ENCODE peak calls at places on chromosome 13, in six cellular contexts. U is iPS-NIHi11, S is GM10248, C is PC-9, D is HT-29, G is AG08396. R is an unnamed sample.

GRCh38 chr13:24038405-24038804 is 122.1 kb upstream of the SPATA13 start:
- DNase-seq in D (no peak), C (peak; percentile 29), S (no peak), G (peak; percentile 29), U (no peak), R (no peak)

GRCh38 chr13:21338651-21339278 is 120.3 kb downstream of the ZDHHC20 start:
- DNase-seq in D (no peak), G (no peak), U (peak; percentile 59), C (no peak), S (no peak), R (no peak)

GRCh38 chr13:111462944-111463343 is 142.5 kb downstream of the TEX29 start:
- DNase-seq in S (no peak), G (no peak), U (no peak), C (no peak), D (no peak), R (no peak)

GRCh38 chr13:65461590-65461989 is 1768.5 kb downstream of the PCDH9 start:
- DNase-seq in C (peak; percentile 10), S (no peak), D (no peak), U (no peak), G (no peak), R (no peak)

GRCh38 chr13:102825921-102826706 is 19.7 kb upstream of the ERCC5 start:
- DNase-seq in U (no peak), C (peak; percentile 5), D (no peak), S (no peak), G (peak; percentile 61), R (no peak)

GRCh38 chr13:94917814-94918213 is 205.5 kb upstream of the SOX21 start:
- DNase-seq in D (peak; percentile 27), G (peak; percentile 5), U (peak; percentile 63), S (no peak), C (no peak), R (no peak)

GRCh38 chr13:29771247-29771646 is 79.2 kb downstream of the UBL3 start:
- DNase-seq in U (no peak), C (no peak), S (no peak), D (peak; percentile 91), G (no peak), R (no peak)

GRCh38 chr13:66014757-66015156 is 1215.4 kb downstream of the PCDH9 start:
- DNase-seq in S (no peak), C (no peak), U (no peak), D (no peak), G (no peak), R (no peak)

GRCh38 chr13:36133950-36134349 is 2.8 kb upstream of the DCLK1 start:
- DNase-seq in U (no peak), S (no peak), D (peak; percentile 12), C (no peak), G (no peak), R (no peak)

GRCh38 chr13:46463719-46464118 is 76.7 kb upstream of the RUBCNL start:
- DNase-seq in G (no peak), C (no peak), U (no peak), S (no peak), D (no peak), R (no peak)